ENCODE peak calls at places on chromosomes 5 and 9, in four cellular contexts. I is CD4-positive, alpha-beta T cell; F is GM06990; E is fibroblast of pulmonary artery. R is an unnamed sample.

GRCh38 chr9:129487307-129487657 is 133.6 kb downstream of the C9orf50 start:
- DNase-seq in I (no peak), E (no peak), F (no peak), R (no peak)

GRCh38 chr9:136438548-136438908 is 1.1 kb downstream of the INPP5E start:
- DNase-seq in I (no peak), F (peak), E (no peak), R (no peak)

GRCh38 chr5:72988769-72989168 is 32.9 kb downstream of the FCHO2 start:
- DNase-seq in I (no peak), F (no peak), E (peak), R (no peak)

GRCh38 chr5:168468836-168469235 is 17.4 kb upstream of the RARS1 start:
- DNase-seq in I (no peak), E (peak), F (no peak), R (no peak)

GRCh38 chr5:68285857-68286611 is 70.5 kb downstream of the PIK3R1 start:
- DNase-seq in F (no peak), I (no peak), E (peak), R (no peak)

GRCh38 chr5:157263586-157264090 is 2.3 kb upstream of the CYFIP2 start:
- DNase-seq in F (no peak), I (no peak), E (no peak), R (no peak)

GRCh38 chr9:70563437-70564204 is 149.2 kb upstream of the KLF9 start:
- DNase-seq in I (peak), E (peak), F (peak), R (peak)

GRCh38 chr9:136625101-136626065 is 37.3 kb upstream of the EGFL7 start:
- DNase-seq in E (peak), F (no peak), I (no peak), R (peak)

GRCh38 chr5:111997308-111998159 is 240.5 kb upstream of the NREP start:
- DNase-seq in I (no peak), F (no peak), E (peak), R (no peak)

GRCh38 chr5:160198886-160199409 is 30.4 kb upstream of the FABP6 start:
- DNase-seq in F (no peak), E (no peak), I (no peak), R (no peak)

GRCh38 chr9:91502913-91503649 is 79.4 kb upstream of the NFIL3 start:
- DNase-seq in F (no peak), I (no peak), E (no peak), R (no peak)

GRCh38 chr5:4700082-4700481 is 440.0 kb upstream of the ADAMTS16 start:
- DNase-seq in I (no peak), F (no peak), E (peak), R (no peak)

GRCh38 chr9:111903996-111904395 is 7.4 kb downstream of the UGCG start:
- DNase-seq in F (no peak), I (no peak), E (no peak), R (no peak)

GRCh38 chr5:172910828-172911627 is 48.2 kb upstream of the RPL26L1 start:
- DNase-seq in E (peak), F (peak), I (no peak), R (no peak)

GRCh38 chr5:97073420-97073819 is 69.0 kb downstream of the LIX1 start:
- DNase-seq in F (no peak), E (no peak), I (no peak), R (no peak)

GRCh38 chr9:136851941-136852663 is at the start of gene MAMDC4:
- DNase-seq in E (no peak), F (peak), I (no peak), R (no peak)

GRCh38 chr9:137836831-137837241 is 40.7 kb upstream of the CACNA1B start:
- DNase-seq in F (no peak), I (no peak), E (no peak), R (no peak)

GRCh38 chr5:78522476-78523105 is 126.0 kb downstream of the LHFPL2 start:
- DNase-seq in I (no peak), E (no peak), F (no peak), R (no peak)

GRCh38 chr9:76873056-76873792 is 32.7 kb downstream of the PRUNE2 start:
- DNase-seq in F (no peak), I (no peak), E (peak), R (no peak)

GRCh38 chr5:112492291-112492690 is 73.2 kb upstream of the EPB41L4A start:
- DNase-seq in E (peak), I (no peak), F (peak), R (no peak)

GRCh38 chr5:157994271-157994691 is 135.3 kb upstream of the CLINT1 start:
- DNase-seq in E (no peak), I (peak), F (no peak), R (no peak)

GRCh38 chr5:170630711-170631141 is 126.9 kb downstream of the KCNIP1 start:
- DNase-seq in E (no peak), F (no peak), I (no peak), R (no peak)

R was measured in natural killer cell treated with Interleukin-12 subunit alpha and Interleukin-12 subunit beta and Interleukin-15 and Interleukin-18, amount 100 ng/mL, for 72 hours.